ENCODE peak calls at places on chromosomes 4 and X, in eight cellular contexts. E is Calu3; Z is amniotic stem cell; N is endothelial cell; W is MG63; S is activated CD8-positive, alpha-beta T cell treated with anti-CD3 and anti-CD28 coated beads, Interleukin-2, amount 10 ng/mL, durations not matched to agents 7 days and 5 days; T is activated CD4-positive, alpha-beta T cell treated with anti-CD3 and anti-CD28 coated beads for 36 hours; I is H54. V is an unnamed sample.

GRCh38 chrX:48278958-48279357 is 23.8 kb downstream of the SSX1 start:
- DNase-seq in E (no peak), Z (no peak), N (no peak), W (no peak), S (no peak), T (peak), I (no peak), V (peak)

GRCh38 chrX:74117962-74118361 is 186.0 kb upstream of the ZCCHC13 start:
- DNase-seq in E (no peak), Z (no peak), N (no peak), W (no peak), S (no peak), T (no peak), I (no peak), V (no peak)

GRCh38 chr4:13970349-13970748 is 342.8 kb upstream of the BOD1L1 start:
- DNase-seq in E (no peak), Z (no peak), N (no peak), W (no peak), S (no peak), T (no peak), I (no peak), V (no peak)

GRCh38 chr4:140047017-140047640 is 106.9 kb downstream of the MAML3 start:
- DNase-seq in E (no peak), Z (no peak), N (no peak), W (no peak), S (no peak), T (no peak), I (no peak), V (no peak)

GRCh38 chr4:94262163-94263016 is 54.7 kb downstream of the SMARCAD1 start:
- DNase-seq in E (no peak), Z (no peak), N (no peak), W (no peak), S (no peak), T (no peak), I (no peak), V (no peak)

GRCh38 chrX:115229337-115229991 is 4.4 kb downstream of the LRCH2 start:
- DNase-seq in E (no peak), Z (no peak), N (no peak), W (no peak), S (no peak), T (no peak), I (no peak), V (no peak)

GRCh38 chrX:133254666-133255065 is 36.5 kb upstream of the TFDP3 start:
- DNase-seq in E (no peak), Z (no peak), N (no peak), W (no peak), S (no peak), T (no peak), I (peak), V (peak)

GRCh38 chr4:111873801-111874200 is 271.5 kb upstream of the FAM241A start:
- DNase-seq in E (no peak), Z (no peak), N (no peak), W (no peak), S (no peak), T (no peak), I (no peak), V (no peak)

GRCh38 chrX:44036336-44036735 is 63.1 kb upstream of the NDP start:
- DNase-seq in E (no peak), Z (no peak), N (no peak), W (peak), S (no peak), T (no peak), I (no peak), V (no peak)

GRCh38 chr4:2241003-2241402 is 918 bp downstream of the HAUS3 start:
- DNase-seq in E (no peak), Z (no peak), N (no peak), W (no peak), S (peak), T (no peak), I (no peak), V (no peak)

GRCh38 chr4:112284166-112284565 is 1.5 kb downstream of the TIFA start:
- DNase-seq in E (no peak), Z (no peak), N (no peak), W (peak), S (no peak), T (peak), I (no peak), V (no peak)

GRCh38 chrX:13066391-13066790 is 22.0 kb upstream of the FAM9C start:
- DNase-seq in E (no peak), Z (no peak), N (no peak), W (no peak), S (no peak), T (no peak), I (no peak), V (no peak)

GRCh38 chr4:83831588-83831987 is 295.7 kb downstream of the GPAT3 start:
- DNase-seq in E (no peak), Z (no peak), N (no peak), W (no peak), S (no peak), T (no peak), I (no peak), V (no peak)

GRCh38 chr4:105679186-105679585 is 29.3 kb downstream of the INTS12 start:
- DNase-seq in E (no peak), Z (no peak), N (no peak), W (no peak), S (no peak), T (no peak), I (no peak), V (no peak)

GRCh38 chrX:71859637-71860036 is 51.0 kb upstream of the NHSL2 start:
- DNase-seq in E (peak), Z (peak), N (peak), W (no peak), S (peak), T (peak), I (no peak), V (peak)

GRCh38 chrX:111376897-111377601 is 34.9 kb downstream of the DCX start:
- DNase-seq in E (no peak), Z (no peak), N (no peak), W (no peak), S (no peak), T (no peak), I (no peak), V (no peak)

GRCh38 chrX:154432210-154432609 is 3.7 kb downstream of the ATP6AP1 start:
- DNase-seq in E (no peak), Z (no peak), N (no peak), W (no peak), S (no peak), T (no peak), I (no peak), V (no peak)

GRCh38 chr4:129583868-129584267 is 487.9 kb downstream of the C4orf33 start:
- DNase-seq in E (no peak), Z (no peak), N (no peak), W (no peak), S (no peak), T (no peak), I (no peak), V (no peak)

GRCh38 chr4:91064157-91064853 is 937.1 kb downstream of the CCSER1 start:
- DNase-seq in E (peak), Z (no peak), N (peak), W (no peak), S (no peak), T (no peak), I (no peak), V (peak)

GRCh38 chr4:14178421-14178820 is 550.9 kb upstream of the BOD1L1 start:
- DNase-seq in E (peak), Z (no peak), N (no peak), W (peak), S (peak), T (peak), I (no peak), V (no peak)

GRCh38 chr4:78022517-78022916 is 34.6 kb upstream of the FRAS1 start:
- DNase-seq in E (no peak), Z (no peak), N (no peak), W (no peak), S (no peak), T (no peak), I (no peak), V (no peak)

GRCh38 chrX:42096262-42096939 is 173.0 kb upstream of the CASK start:
- DNase-seq in E (peak), Z (peak), N (no peak), W (no peak), S (no peak), T (no peak), I (peak), V (peak)

GRCh38 chr4:79917246-79917645 is 155.8 kb downstream of the ANTXR2 start:
- DNase-seq in E (peak), Z (no peak), N (peak), W (no peak), S (peak), T (peak), I (no peak), V (peak)

GRCh38 chrX:107894038-107894437 is 68.4 kb downstream of the MID2 start:
- DNase-seq in E (peak), Z (no peak), N (peak), W (no peak), S (peak), T (peak), I (peak), V (peak)

GRCh38 chr4:98662619-98663225 is 4.3 kb upstream of the TSPAN5 start:
- DNase-seq in E (no peak), Z (no peak), N (no peak), W (no peak), S (peak), T (peak), I (no peak), V (no peak)

GRCh38 chrX:68719181-68719903 is 71.9 kb downstream of the STARD8 start:
- DNase-seq in E (no peak), Z (no peak), N (no peak), W (no peak), S (no peak), T (no peak), I (no peak), V (no peak)

GRCh38 chr4:7124643-7125442 is 57.0 kb upstream of the GRPEL1 start:
- DNase-seq in E (no peak), Z (peak), N (no peak), W (peak), S (no peak), T (no peak), I (peak), V (peak)

GRCh38 chr4:121370729-121371325 is 10.0 kb downstream of the QRFPR start:
- DNase-seq in E (peak), Z (peak), N (peak), W (peak), S (peak), T (peak), I (no peak), V (peak)

GRCh38 chr4:112519689-112520597 is 4.0 kb upstream of the NEUROG2 start:
- DNase-seq in E (no peak), Z (no peak), N (no peak), W (no peak), S (peak), T (peak), I (no peak), V (no peak)

GRCh38 chrX:115940888-115941332 is 229.6 kb upstream of the AGTR2 start:
- DNase-seq in E (no peak), Z (no peak), N (peak), W (no peak), S (no peak), T (peak), I (no peak), V (peak)

GRCh38 chrX:110210417-110211139 is 107.3 kb downstream of the AMMECR1 start:
- DNase-seq in E (no peak), Z (peak), N (no peak), W (peak), S (no peak), T (no peak), I (no peak), V (peak)

GRCh38 chr4:179751669-179752068 is 2309.4 kb upstream of the AGA start:
- DNase-seq in E (no peak), Z (no peak), N (no peak), W (no peak), S (no peak), T (no peak), I (no peak), V (no peak)

GRCh38 chrX:2696698-2697215 is 5.7 kb downstream of the CD99 start:
- DNase-seq in E (no peak), Z (no peak), N (no peak), W (peak), S (peak), T (peak), I (no peak), V (no peak)

V was measured in HepG2.